ENCODE peak calls at places on chromosomes 6 and 20, in five cellular contexts. One of them, this sample, is unnamed.

GRCh38 chr6:91317247-91317646 is 730.4 kb upstream of the MAP3K7 start:
- DNase-seq in LoVo: no peak
- DNase-seq in fibroblast of lung: peak
- DNase-seq in posterior cingulate gyrus: no peak
- DNase-seq in activated T-cell treated with anti-CD3 and anti-CD28 coated beads for 24 hours: no peak
- DNase-seq in this sample: no peak

GRCh38 chr6:56299916-56300315 is 52.5 kb upstream of the COL21A1 start:
- DNase-seq in LoVo: no peak
- DNase-seq in fibroblast of lung: no peak
- DNase-seq in posterior cingulate gyrus: no peak
- DNase-seq in activated T-cell treated with anti-CD3 and anti-CD28 coated beads for 24 hours: no peak
- DNase-seq in this sample: no peak

GRCh38 chr6:168615837-168616236 is 174.9 kb downstream of the SMOC2 start:
- DNase-seq in LoVo: no peak
- DNase-seq in fibroblast of lung: no peak
- DNase-seq in posterior cingulate gyrus: peak
- DNase-seq in activated T-cell treated with anti-CD3 and anti-CD28 coated beads for 24 hours: no peak
- DNase-seq in this sample: no peak

GRCh38 chr6:111707773-111708172 is 102.1 kb upstream of the TRAF3IP2 start:
- DNase-seq in LoVo: no peak
- DNase-seq in fibroblast of lung: no peak
- DNase-seq in posterior cingulate gyrus: no peak
- DNase-seq in activated T-cell treated with anti-CD3 and anti-CD28 coated beads for 24 hours: no peak
- DNase-seq in this sample: no peak

GRCh38 chr6:12718025-12718424 is 1.5 kb downstream of the PHACTR1 start:
- DNase-seq in LoVo: no peak
- DNase-seq in fibroblast of lung: peak
- DNase-seq in posterior cingulate gyrus: no peak
- DNase-seq in activated T-cell treated with anti-CD3 and anti-CD28 coated beads for 24 hours: no peak
- DNase-seq in this sample: no peak

GRCh38 chr20:62477669-62478450 is 2.1 kb upstream of the GATA5 start:
- DNase-seq in LoVo: no peak
- DNase-seq in fibroblast of lung: no peak
- DNase-seq in posterior cingulate gyrus: no peak
- DNase-seq in activated T-cell treated with anti-CD3 and anti-CD28 coated beads for 24 hours: no peak
- DNase-seq in this sample: no peak

GRCh38 chr6:39884696-39885095 is 49.6 kb downstream of the MOCS1 start:
- DNase-seq in LoVo: no peak
- DNase-seq in fibroblast of lung: peak
- DNase-seq in posterior cingulate gyrus: no peak
- DNase-seq in activated T-cell treated with anti-CD3 and anti-CD28 coated beads for 24 hours: no peak
- DNase-seq in this sample: no peak

GRCh38 chr20:5947276-5947675 is 3.1 kb downstream of the TRMT6 start:
- DNase-seq in LoVo: no peak
- DNase-seq in fibroblast of lung: no peak
- DNase-seq in posterior cingulate gyrus: no peak
- DNase-seq in activated T-cell treated with anti-CD3 and anti-CD28 coated beads for 24 hours: no peak
- DNase-seq in this sample: peak

GRCh38 chr6:35068206-35068605 is 72.9 kb downstream of the TCP11 start:
- DNase-seq in LoVo: no peak
- DNase-seq in fibroblast of lung: no peak
- DNase-seq in posterior cingulate gyrus: no peak
- DNase-seq in activated T-cell treated with anti-CD3 and anti-CD28 coated beads for 24 hours: no peak
- DNase-seq in this sample: no peak

GRCh38 chr6:139881251-139881650 is 506.8 kb upstream of the CITED2 start:
- DNase-seq in LoVo: no peak
- DNase-seq in fibroblast of lung: no peak
- DNase-seq in posterior cingulate gyrus: no peak
- DNase-seq in activated T-cell treated with anti-CD3 and anti-CD28 coated beads for 24 hours: no peak
- DNase-seq in this sample: no peak

GRCh38 chr6:40164345-40164755 is 230.1 kb upstream of the MOCS1 start:
- DNase-seq in LoVo: no peak
- DNase-seq in fibroblast of lung: no peak
- DNase-seq in posterior cingulate gyrus: peak
- DNase-seq in activated T-cell treated with anti-CD3 and anti-CD28 coated beads for 24 hours: no peak
- DNase-seq in this sample: no peak

GRCh38 chr6:115360602-115361325 is 699.9 kb downstream of the FRK start:
- DNase-seq in LoVo: no peak
- DNase-seq in fibroblast of lung: no peak
- DNase-seq in posterior cingulate gyrus: no peak
- DNase-seq in activated T-cell treated with anti-CD3 and anti-CD28 coated beads for 24 hours: no peak
- DNase-seq in this sample: no peak

GRCh38 chr20:45545754-45546453 is 1.3 kb downstream of the EPPIN start:
- DNase-seq in LoVo: peak
- DNase-seq in fibroblast of lung: peak
- DNase-seq in posterior cingulate gyrus: no peak
- DNase-seq in activated T-cell treated with anti-CD3 and anti-CD28 coated beads for 24 hours: no peak
- DNase-seq in this sample: no peak

GRCh38 chr20:59751075-59751711 is 146.9 kb downstream of the PHACTR3 start:
- DNase-seq in LoVo: peak
- DNase-seq in fibroblast of lung: peak
- DNase-seq in posterior cingulate gyrus: peak
- DNase-seq in activated T-cell treated with anti-CD3 and anti-CD28 coated beads for 24 hours: peak
- DNase-seq in this sample: peak

GRCh38 chr20:24622856-24623255 is 153.4 kb downstream of the SYNDIG1 start:
- DNase-seq in LoVo: no peak
- DNase-seq in fibroblast of lung: no peak
- DNase-seq in posterior cingulate gyrus: no peak
- DNase-seq in activated T-cell treated with anti-CD3 and anti-CD28 coated beads for 24 hours: no peak
- DNase-seq in this sample: no peak

GRCh38 chr6:150269857-150270223 is 99.0 kb upstream of the IYD start:
- DNase-seq in LoVo: peak
- DNase-seq in fibroblast of lung: peak
- DNase-seq in posterior cingulate gyrus: no peak
- DNase-seq in activated T-cell treated with anti-CD3 and anti-CD28 coated beads for 24 hours: no peak
- DNase-seq in this sample: no peak

This sample was measured in stimulated activated naive B cell treated with anti-CD40 and anti-IgM and Interleukin-4, amounts not matched to agents 10 μg/mL and 1 μg/mL and 100 μg/mL, for 72 hours.